ENCODE peak calls at places on chromosomes 16 and 17, in five cellular contexts. W is fibroblast of lung, N is T-helper 9 cell, L is mesothelial cell of epicardium, D is osteocyte. I is an unnamed sample.

GRCh38 chr16:31421587-31421986 is 6.6 kb downstream of the COX6A2 start:
- DNase-seq in W (no peak), N (no peak), L (no peak), D (no peak), I (no peak)

GRCh38 chr17:42720996-42721583 is 23.8 kb downstream of the EZH1 start:
- DNase-seq in W (peak), N (no peak), L (no peak), D (no peak), I (no peak)

GRCh38 chr16:67668495-67669157 is 2.0 kb downstream of the C16orf86 start:
- DNase-seq in W (no peak), N (no peak), L (no peak), D (no peak), I (no peak)

GRCh38 chr16:30997887-30998711 is 12.3 kb downstream of the STX1B start:
- DNase-seq in W (peak), N (no peak), L (no peak), D (no peak), I (no peak)

GRCh38 chr17:70278846-70279465 is 109.6 kb downstream of the KCNJ2 start:
- DNase-seq in W (peak), N (no peak), L (no peak), D (no peak), I (no peak)

GRCh38 chr16:23611936-23612335 is 15.8 kb upstream of the NDUFAB1 start:
- DNase-seq in W (no peak), N (no peak), L (no peak), D (no peak), I (no peak)

GRCh38 chr16:81531415-81531814 is 86.8 kb downstream of the CMIP start:
- DNase-seq in W (no peak), N (no peak), L (no peak), D (no peak), I (no peak)

GRCh38 chr16:1188781-1189189 is 35.9 kb downstream of the CACNA1H start:
- DNase-seq in W (peak), N (peak), L (peak), D (peak), I (peak)

GRCh38 chr17:36728030-36728991 is 126.9 kb downstream of the MRM1 start:
- DNase-seq in W (no peak), N (no peak), L (no peak), D (no peak), I (no peak)

GRCh38 chr16:84175351-84176081 is 11.3 kb downstream of the TAF1C start:
- DNase-seq in W (peak), N (peak), L (no peak), D (no peak), I (peak)

GRCh38 chr17:14545156-14545906 is 244.4 kb downstream of the HS3ST3B1 start:
- DNase-seq in W (no peak), N (no peak), L (no peak), D (no peak), I (no peak)

GRCh38 chr16:30771726-30772125 is 9.6 kb downstream of the RNF40 start:
- DNase-seq in W (no peak), N (no peak), L (no peak), D (no peak), I (no peak)

GRCh38 chr17:7712111-7712771 is 5.3 kb upstream of the DNAH2 start:
- DNase-seq in W (no peak), N (no peak), L (no peak), D (no peak), I (peak)

GRCh38 chr17:77859411-77859810 is 99.1 kb upstream of the TNRC6C start:
- DNase-seq in W (no peak), N (no peak), L (no peak), D (no peak), I (no peak)

GRCh38 chr17:41442772-41443171 is 2.0 kb upstream of the KRT38 start:
- DNase-seq in W (no peak), N (no peak), L (no peak), D (no peak), I (no peak)

GRCh38 chr16:4376126-4376819 is 4.6 kb downstream of the VASN start:
- DNase-seq in W (peak), N (no peak), L (no peak), D (peak), I (no peak)

GRCh38 chr17:7538891-7539290 is 10.0 kb upstream of the TNFSF12 start:
- DNase-seq in W (no peak), N (no peak), L (no peak), D (no peak), I (no peak)

GRCh38 chr17:78765821-78766220 is 16.3 kb downstream of the CYTH1 start:
- DNase-seq in W (no peak), N (no peak), L (no peak), D (no peak), I (no peak)

GRCh38 chr17:81831957-81832607 is 1.0 kb downstream of the MCRIP1 start:
- DNase-seq in W (no peak), N (peak), L (no peak), D (no peak), I (no peak)

GRCh38 chr17:19579192-19579668 is 45.6 kb downstream of the SLC47A1 start:
- DNase-seq in W (no peak), N (no peak), L (no peak), D (no peak), I (no peak)

GRCh38 chr16:68264128-68265077 is at the start of gene SLC7A6:
- DNase-seq in W (peak), N (peak), L (peak), D (peak), I (no peak)

GRCh38 chr17:51461578-51462004 is 201.2 kb downstream of the UTP18 start:
- DNase-seq in W (peak), N (peak), L (peak), D (no peak), I (peak)